ENCODE peak calls at places on chromosomes 13 and 19, in nine cellular contexts. Y is Peyer's patch, B is A673, L is neural progenitor cell, H is left lung, V is K562, C is endothelial cell of umbilical vein, P is ascending aorta, T is left ventricle myocardium inferior. F is an unnamed sample.
A peak's percentile ranks its signal among the peaks of the same experiment; 100 is the strongest.

GRCh38 chr13:105817011-105817410 is 718.5 kb downstream of the EFNB2 start:
- DNase-seq in Y (no peak), B (no peak), L (peak; percentile 36), H (no peak), V (no peak), C (no peak), P (no peak), T (no peak), F (peak; percentile 45)

GRCh38 chr13:109738298-109738746 is 48.1 kb downstream of the IRS2 start:
- DNase-seq in Y (no peak), B (no peak), L (no peak), H (no peak), V (no peak), C (no peak), P (no peak), T (no peak), F (peak; percentile 72)

GRCh38 chr13:67341406-67341805 is 111.3 kb upstream of the PCDH9 start:
- DNase-seq in Y (no peak), B (no peak), L (no peak), H (no peak), V (no peak), C (no peak), P (no peak), T (no peak), F (no peak)

GRCh38 chr19:30083125-30083681 is 141.2 kb downstream of the URI1 start:
- DNase-seq in Y (no peak), B (no peak), L (no peak), H (no peak), V (no peak), C (no peak), P (no peak), T (no peak), F (no peak)

GRCh38 chr19:54696117-54696548 is 28.1 kb upstream of the KIR3DL3 start:
- DNase-seq in Y (no peak), B (no peak), L (no peak), H (no peak), V (peak; percentile 65), C (no peak), P (no peak), T (no peak), F (no peak)

GRCh38 chr13:40895715-40896184 is 106.3 kb downstream of the SLC25A15 start:
- DNase-seq in Y (no peak), B (no peak), L (no peak), H (no peak), V (no peak), C (no peak), P (no peak), T (no peak), F (no peak)

GRCh38 chr19:28468701-28469459 is 744.1 kb downstream of the UQCRFS1 start:
- DNase-seq in Y (peak; percentile 47), B (no peak), L (peak; percentile 48), H (peak; percentile 40), V (no peak), C (no peak), P (no peak), T (no peak), F (no peak)

GRCh38 chr19:21483589-21484170 is 21.7 kb upstream of the ZNF429 start:
- DNase-seq in Y (peak; percentile 61), B (peak; percentile 3), L (peak; percentile 45), H (peak; percentile 40), V (peak; percentile 28), C (no peak), P (peak; percentile 69), T (peak; percentile 67), F (no peak)

GRCh38 chr13:113802090-113802531 is 43.1 kb downstream of the TMEM255B start:
- DNase-seq in Y (no peak), B (no peak), L (peak; percentile 67), H (peak; percentile 48), V (peak; percentile 25), C (no peak), P (no peak), T (peak; percentile 61), F (no peak)

GRCh38 chr13:59111711-59112110 is 1052.0 kb downstream of the DIAPH3 start:
- DNase-seq in Y (no peak), B (peak; percentile 53), L (no peak), H (no peak), V (no peak), C (peak; percentile 43), P (no peak), T (no peak), F (no peak)

GRCh38 chr19:40519352-40520322 is 52.8 kb downstream of the SPTBN4 start:
- DNase-seq in Y (no peak), B (peak; percentile 59), L (peak; percentile 74), H (no peak), V (no peak), C (no peak), P (no peak), T (no peak), F (peak; percentile 21)

GRCh38 chr13:60590775-60591174 is 193.8 kb downstream of the TDRD3 start:
- DNase-seq in Y (no peak), B (peak; percentile 64), L (no peak), H (no peak), V (no peak), C (no peak), P (no peak), T (no peak), F (no peak)

GRCh38 chr19:47776568-47776967 is 1.9 kb upstream of the SELENOW start:
- DNase-seq in Y (no peak), B (no peak), L (no peak), H (no peak), V (no peak), C (peak; percentile 91), P (no peak), T (no peak), F (peak; percentile 100)

GRCh38 chr13:98103531-98103930 is 39.4 kb upstream of the FARP1 start:
- DNase-seq in Y (no peak), B (no peak), L (no peak), H (no peak), V (no peak), C (no peak), P (no peak), T (no peak), F (no peak)

GRCh38 chr19:3129112-3129511 is 6.7 kb upstream of the GNA15 start:
- DNase-seq in Y (no peak), B (peak; percentile 56), L (no peak), H (no peak), V (no peak), C (peak; percentile 74), P (no peak), T (no peak), F (peak; percentile 60)

DNA sequence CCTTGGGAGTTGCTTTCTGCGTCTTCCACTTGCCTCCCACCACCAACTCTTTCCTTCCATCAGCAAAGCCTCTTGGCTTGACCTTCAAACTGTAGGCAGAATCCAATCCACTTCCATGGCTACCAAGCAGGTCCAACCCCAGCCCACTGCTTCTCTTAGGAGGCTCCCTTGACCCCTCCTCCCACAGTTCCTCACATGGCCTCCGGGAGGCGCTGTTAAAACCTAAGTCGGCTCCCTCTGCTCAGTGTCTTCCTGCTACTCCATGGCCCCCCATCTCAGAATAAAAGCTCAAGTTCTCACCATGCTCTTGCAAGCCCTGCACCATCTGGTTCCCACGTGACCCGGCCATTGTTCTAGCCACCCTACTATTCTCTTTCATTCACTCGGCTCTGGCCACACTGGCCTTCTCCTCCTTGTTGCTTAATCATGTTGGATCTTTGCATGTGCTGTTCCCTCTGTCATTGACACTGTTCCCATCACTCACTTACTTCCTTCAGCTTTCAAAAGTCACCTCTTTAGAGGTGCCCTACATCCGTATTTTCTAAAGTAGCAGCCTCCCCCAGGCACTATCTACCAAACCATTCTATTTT is 7.5 kb downstream of the IZUMO2 start:
- DNase-seq in Y (no peak), B (no peak), L (peak; percentile 9), H (no peak), V (peak; percentile 18), C (no peak), P (no peak), T (no peak), F (no peak)
- TF ChIP-seq CTCF in Y (no peak), B (peak; percentile 50), L (peak; percentile 29), H (no peak), V (peak; percentile 61), C (no peak), P (no peak), T (no peak), F (no peak)

DNA sequence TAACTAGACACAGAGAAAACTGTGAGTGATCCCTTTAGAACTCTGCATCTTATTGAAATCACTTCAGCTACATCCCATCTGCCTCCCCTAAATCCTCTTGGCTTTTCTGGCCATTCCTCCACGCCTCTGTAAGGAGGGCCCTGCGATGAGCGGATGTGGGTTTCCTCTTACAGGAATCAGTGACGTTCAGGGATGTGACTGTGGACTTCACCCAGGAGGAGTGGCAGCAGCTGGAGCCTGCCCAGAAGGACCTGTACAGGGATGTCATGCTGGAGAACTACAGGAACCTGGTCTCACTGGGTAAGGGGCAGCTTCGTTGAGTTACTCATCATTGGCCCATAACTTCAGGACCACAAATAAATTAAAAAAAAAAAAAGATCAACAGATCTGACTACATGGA is 18.5 kb downstream of the ZNF71 start:
- DNase-seq in Y (no peak), B (no peak), L (no peak), H (no peak), V (no peak), C (no peak), P (no peak), T (no peak), F (no peak)
- H3K36me3 ChIP-seq in Y (no peaks in the 10 kb centered on the region), B (peaks cover 4% of the 10 kb centered on the region), L (peaks cover 14% of the 10 kb centered on the region), H (peaks cover 64% of the 10 kb centered on the region), V (no peaks in the 10 kb centered on the region), C (peaks cover 4% of the 10 kb centered on the region), P (peaks cover 24% of the 10 kb centered on the region), T (peaks cover 74% of the 10 kb centered on the region), F (peaks cover 3% of the 10 kb centered on the region)

GRCh38 chr19:39082745-39083598 is 1.2 kb upstream of the ACP7 start:
- DNase-seq in Y (no peak), B (no peak), L (no peak), H (no peak), V (no peak), C (no peak), P (no peak), T (no peak), F (peak; percentile 38)

GRCh38 chr19:39085392-39085791 is 1.2 kb downstream of the ACP7 start:
- DNase-seq in Y (no peak), B (no peak), L (no peak), H (no peak), V (no peak), C (no peak), P (no peak), T (no peak), F (no peak)

GRCh38 chr19:39083599-39083982 is 577 bp upstream of the ACP7 start:
- DNase-seq in Y (no peak), B (no peak), L (no peak), H (no peak), V (no peak), C (peak; percentile 14), P (no peak), T (no peak), F (peak; percentile 35)

GRCh38 chr19:39084732-39085080 is 538 bp downstream of the ACP7 start:
- DNase-seq in Y (no peak), B (no peak), L (peak; percentile 22), H (no peak), V (no peak), C (no peak), P (no peak), T (no peak), F (no peak)

GRCh38 chr19:39083983-39084731 is at the start of gene ACP7:
- DNase-seq in Y (no peak), B (no peak), L (peak; percentile 40), H (no peak), V (no peak), C (no peak), P (no peak), T (no peak), F (no peak)
- H3K27me3 ChIP-seq in Y (peaks cover 21% of the 10 kb centered on the region), B (peaks cover 50% of the 10 kb centered on the region), L (peaks cover 90% of the 10 kb centered on the region), H (peaks cover 44% of the 10 kb centered on the region), V (peaks cover 63% of the 10 kb centered on the region), C (no peaks in the 10 kb centered on the region), P (peaks cover 19% of the 10 kb centered on the region), T (peaks cover 99% of the 10 kb centered on the region), F (no peaks in the 10 kb centered on the region)

GRCh38 chr19:6744381-6745288 is 5.2 kb downstream of the TRIP10 start:
- DNase-seq in Y (peak; percentile 86), B (peak; percentile 86), L (peak; percentile 34), H (peak; percentile 85), V (no peak), C (peak; percentile 78), P (peak; percentile 90), T (peak; percentile 90), F (peak; percentile 77)
- TF ChIP-seq CTCF in Y (no peak), B (no peak), L (no peak), H (no peak), V (no peak), C (no peak), P (no peak), T (no peak), F (no peak)